ENCODE peak calls at places on chromosomes 11 and 22, in eight cellular contexts. A is body of pancreas; R is stimulated activated CD8-positive, alpha-beta memory T cell treated with anti-CD3 and anti-CD28 coated beads, Interleukin-7, amount 100 ng/mL, for 48 hours; Z is H9; C is activated CD4-positive, CD25-positive, alpha-beta regulatory T cell treated with anti-CD3 and anti-CD28 coated beads, Interleukin-2, amount 50 U/mL, for 72 hours; E is Peyer's patch; H is ureter; L is effector CD4-positive, alpha-beta T cell. Q is an unnamed sample.

GRCh38 chr11:46383974-46384701 is 2.7 kb downstream of the MDK start:
- DNase-seq in A (no peak), R (no peak), Z (no peak), C (no peak), E (peak; percentile 82), H (no peak), L (no peak), Q (no peak)

GRCh38 chr11:74754507-74755255 is 6.0 kb downstream of the RNF169 start:
- DNase-seq in A (no peak), R (no peak), Z (no peak), C (no peak), E (no peak), H (no peak), L (no peak), Q (peak; percentile 92)

GRCh38 chr11:75635009-75635909 is 33.6 kb downstream of the MAP6 start:
- DNase-seq in A (no peak), R (no peak), Z (no peak), C (no peak), E (no peak), H (peak; percentile 52), L (no peak), Q (peak; percentile 56)

GRCh38 chr22:25700996-25701815 is 40.8 kb upstream of the MYO18B start:
- DNase-seq in A (no peak), R (no peak), Z (no peak), C (no peak), E (no peak), H (no peak), L (no peak), Q (no peak)

GRCh38 chr11:88169881-88170280 is 5.4 kb downstream of the RAB38 start:
- DNase-seq in A (no peak), R (no peak), Z (no peak), C (no peak), E (no peak), H (no peak), L (no peak), Q (no peak)

GRCh38 chr11:46176421-46176820 is 55.2 kb upstream of the PHF21A start:
- DNase-seq in A (no peak), R (no peak), Z (no peak), C (no peak), E (no peak), H (no peak), L (no peak), Q (no peak)

GRCh38 chr11:73257342-73258103 is 14.6 kb upstream of the P2RY6 start:
- DNase-seq in A (no peak), R (no peak), Z (peak; percentile 33), C (peak; percentile 9), E (peak; percentile 42), H (peak; percentile 45), L (no peak), Q (peak; percentile 88)

GRCh38 chr11:102527041-102527440 is 3.5 kb downstream of the MMP7 start:
- DNase-seq in A (no peak), R (no peak), Z (no peak), C (no peak), E (no peak), H (no peak), L (no peak), Q (no peak)

GRCh38 chr11:116459233-116459632 is 313.6 kb downstream of the BUD13 start:
- DNase-seq in A (no peak), R (no peak), Z (no peak), C (no peak), E (no peak), H (no peak), L (no peak), Q (no peak)

GRCh38 chr11:19959697-19960096 is 200.6 kb downstream of the DBX1 start:
- DNase-seq in A (no peak), R (no peak), Z (no peak), C (no peak), E (no peak), H (no peak), L (no peak), Q (no peak)

GRCh38 chr11:47766363-47767227 is 546 bp downstream of the FNBP4 start:
- DNase-seq in A (peak; percentile 70), R (peak; percentile 49), Z (no peak), C (peak; percentile 73), E (peak; percentile 91), H (peak; percentile 73), L (peak; percentile 66), Q (peak; percentile 64)

GRCh38 chr11:43124272-43124920 is 187.4 kb upstream of the API5 start:
- DNase-seq in A (no peak), R (no peak), Z (no peak), C (no peak), E (no peak), H (no peak), L (no peak), Q (no peak)

GRCh38 chr22:41539146-41540005 is 4.9 kb downstream of the POLR3H start:
- DNase-seq in A (no peak), R (no peak), Z (no peak), C (no peak), E (no peak), H (no peak), L (no peak), Q (no peak)

GRCh38 chr11:18472587-18472986 is 16.9 kb downstream of the LDHAL6A start:
- DNase-seq in A (no peak), R (no peak), Z (no peak), C (no peak), E (no peak), H (no peak), L (no peak), Q (no peak)

GRCh38 chr11:44564653-44565007 is 833 bp upstream of the CD82 start:
- DNase-seq in A (peak; percentile 79), R (no peak), Z (peak; percentile 45), C (no peak), E (peak; percentile 82), H (peak; percentile 91), L (no peak), Q (peak; percentile 91)

GRCh38 chr11:83019888-83020579 is 51.7 kb downstream of the RAB30 start:
- DNase-seq in A (no peak), R (no peak), Z (no peak), C (no peak), E (peak; percentile 83), H (no peak), L (no peak), Q (no peak)

GRCh38 chr11:105968021-105968697 is 53.9 kb downstream of the MSANTD4 start:
- DNase-seq in A (no peak), R (no peak), Z (no peak), C (no peak), E (no peak), H (no peak), L (no peak), Q (no peak)

GRCh38 chr11:34052608-34053160 is 1.2 kb downstream of the CAPRIN1 start:
- DNase-seq in A (peak; percentile 38), R (peak; percentile 2), Z (no peak), C (peak; percentile 52), E (peak; percentile 63), H (peak; percentile 48), L (peak; percentile 18), Q (no peak)

GRCh38 chr11:123413636-123414035 is 16.4 kb upstream of the GRAMD1B start:
- DNase-seq in A (no peak), R (no peak), Z (no peak), C (no peak), E (peak; percentile 69), H (no peak), L (no peak), Q (no peak)

GRCh38 chr22:36625102-36625501 is 78.5 kb downstream of the CACNG2 start:
- DNase-seq in A (no peak), R (no peak), Z (no peak), C (no peak), E (no peak), H (no peak), L (no peak), Q (no peak)

GRCh38 chr11:3153291-3153861 is 11.7 kb downstream of the OSBPL5 start:
- DNase-seq in A (no peak), R (no peak), Z (no peak), C (no peak), E (peak; percentile 70), H (peak; percentile 65), L (no peak), Q (peak; percentile 80)

GRCh38 chr11:2991477-2992233 is 474 bp downstream of the NAP1L4 start:
- DNase-seq in A (peak; percentile 41), R (no peak), Z (no peak), C (no peak), E (no peak), H (no peak), L (no peak), Q (peak; percentile 57)

GRCh38 chr22:28019360-28019759 is 100.3 kb upstream of the PITPNB start:
- DNase-seq in A (peak; percentile 10), R (no peak), Z (no peak), C (no peak), E (peak; percentile 30), H (peak; percentile 39), L (no peak), Q (peak; percentile 3)

GRCh38 chr22:45997077-45997774 is 20.3 kb upstream of the WNT7B start:
- DNase-seq in A (peak; percentile 65), R (no peak), Z (peak; percentile 63), C (no peak), E (peak; percentile 83), H (peak; percentile 92), L (no peak), Q (peak; percentile 98)

GRCh38 chr11:12410006-12410728 is 32.8 kb downstream of the PARVA start:
- DNase-seq in A (no peak), R (no peak), Z (peak; percentile 49), C (no peak), E (no peak), H (no peak), L (no peak), Q (peak; percentile 57)

GRCh38 chr11:94749367-94749766 is 18.8 kb upstream of the AMOTL1 start:
- DNase-seq in A (no peak), R (no peak), Z (no peak), C (no peak), E (no peak), H (no peak), L (no peak), Q (no peak)

GRCh38 chr22:23970201-23970641 is 3.5 kb downstream of the DDTL start:
- DNase-seq in A (no peak), R (no peak), Z (no peak), C (no peak), E (no peak), H (no peak), L (no peak), Q (no peak)